ENCODE peak calls at places on chromosome 3, in nine cellular contexts. One of them, this sample, is unnamed.
A peak's percentile ranks its signal among the peaks of the same experiment; 100 is the strongest.

GRCh38 chr3:18862077-18862476 is 286.2 kb upstream of the KCNH8 start:
- DNase-seq in tibial nerve: no peak
- DNase-seq in CD8-positive, alpha-beta memory T cell: no peak
- DNase-seq in frontal cortex: no peak
- DNase-seq in activated naive CD8-positive, alpha-beta T cell treated with anti-CD3 and anti-CD28 coated beads for 36 hours: no peak
- DNase-seq in AG04450: no peak
- DNase-seq in brain microvascular endothelial cell: no peak
- DNase-seq in activated CD8-positive, alpha-beta T cell treated with anti-CD3 and anti-CD28 coated beads for 36 hours: no peak
- DNase-seq in upper lobe of right lung: no peak
- DNase-seq in this sample: no peak

GRCh38 chr3:43497905-43498365 is 123.9 kb downstream of the ANO10 start:
- DNase-seq in frontal cortex: no peak
- DNase-seq in activated naive CD8-positive, alpha-beta T cell treated with anti-CD3 and anti-CD28 coated beads for 36 hours: no peak
- DNase-seq in activated CD8-positive, alpha-beta T cell treated with anti-CD3 and anti-CD28 coated beads for 36 hours: no peak
- DNase-seq in tibial nerve: no peak
- DNase-seq in brain microvascular endothelial cell: no peak
- DNase-seq in AG04450: no peak
- DNase-seq in upper lobe of right lung: no peak
- DNase-seq in CD8-positive, alpha-beta memory T cell: no peak
- DNase-seq in this sample: no peak

GRCh38 chr3:132536442-132537153 is 60.5 kb upstream of the ACKR4 start:
- DNase-seq in activated naive CD8-positive, alpha-beta T cell treated with anti-CD3 and anti-CD28 coated beads for 36 hours: no peak
- DNase-seq in activated CD8-positive, alpha-beta T cell treated with anti-CD3 and anti-CD28 coated beads for 36 hours: peak; percentile 26
- DNase-seq in frontal cortex: no peak
- DNase-seq in tibial nerve: no peak
- DNase-seq in AG04450: no peak
- DNase-seq in brain microvascular endothelial cell: no peak
- DNase-seq in upper lobe of right lung: no peak
- DNase-seq in CD8-positive, alpha-beta memory T cell: no peak
- DNase-seq in this sample: peak; percentile 4

GRCh38 chr3:168467085-168467714 is 371.5 kb upstream of the GOLIM4 start:
- DNase-seq in frontal cortex: no peak
- DNase-seq in upper lobe of right lung: no peak
- DNase-seq in activated CD8-positive, alpha-beta T cell treated with anti-CD3 and anti-CD28 coated beads for 36 hours: no peak
- DNase-seq in AG04450: peak; percentile 42
- DNase-seq in brain microvascular endothelial cell: peak; percentile 74
- DNase-seq in CD8-positive, alpha-beta memory T cell: no peak
- DNase-seq in activated naive CD8-positive, alpha-beta T cell treated with anti-CD3 and anti-CD28 coated beads for 36 hours: no peak
- DNase-seq in tibial nerve: peak; percentile 14
- DNase-seq in this sample: no peak

GRCh38 chr3:10116928-10117327 is 1.5 kb downstream of the BRK1 start:
- DNase-seq in tibial nerve: no peak
- DNase-seq in activated naive CD8-positive, alpha-beta T cell treated with anti-CD3 and anti-CD28 coated beads for 36 hours: no peak
- DNase-seq in frontal cortex: no peak
- DNase-seq in AG04450: no peak
- DNase-seq in activated CD8-positive, alpha-beta T cell treated with anti-CD3 and anti-CD28 coated beads for 36 hours: no peak
- DNase-seq in CD8-positive, alpha-beta memory T cell: no peak
- DNase-seq in upper lobe of right lung: no peak
- DNase-seq in brain microvascular endothelial cell: no peak
- DNase-seq in this sample: no peak

GRCh38 chr3:88812576-88812975 is 294.8 kb upstream of the EPHA3 start:
- DNase-seq in CD8-positive, alpha-beta memory T cell: no peak
- DNase-seq in AG04450: no peak
- DNase-seq in activated CD8-positive, alpha-beta T cell treated with anti-CD3 and anti-CD28 coated beads for 36 hours: no peak
- DNase-seq in upper lobe of right lung: no peak
- DNase-seq in tibial nerve: no peak
- DNase-seq in frontal cortex: no peak
- DNase-seq in activated naive CD8-positive, alpha-beta T cell treated with anti-CD3 and anti-CD28 coated beads for 36 hours: no peak
- DNase-seq in brain microvascular endothelial cell: no peak
- DNase-seq in this sample: no peak

GRCh38 chr3:124752051-124752450 is 21.8 kb downstream of the UMPS start:
- DNase-seq in frontal cortex: no peak
- DNase-seq in CD8-positive, alpha-beta memory T cell: no peak
- DNase-seq in upper lobe of right lung: no peak
- DNase-seq in activated CD8-positive, alpha-beta T cell treated with anti-CD3 and anti-CD28 coated beads for 36 hours: no peak
- DNase-seq in brain microvascular endothelial cell: no peak
- DNase-seq in tibial nerve: no peak
- DNase-seq in AG04450: no peak
- DNase-seq in activated naive CD8-positive, alpha-beta T cell treated with anti-CD3 and anti-CD28 coated beads for 36 hours: no peak
- DNase-seq in this sample: no peak

GRCh38 chr3:29065211-29065785 is 215.6 kb upstream of the RBMS3 start:
- DNase-seq in frontal cortex: peak; percentile 33
- DNase-seq in upper lobe of right lung: peak; percentile 86
- DNase-seq in tibial nerve: peak; percentile 12
- DNase-seq in activated naive CD8-positive, alpha-beta T cell treated with anti-CD3 and anti-CD28 coated beads for 36 hours: no peak
- DNase-seq in brain microvascular endothelial cell: peak; percentile 99
- DNase-seq in activated CD8-positive, alpha-beta T cell treated with anti-CD3 and anti-CD28 coated beads for 36 hours: no peak
- DNase-seq in AG04450: peak; percentile 97
- DNase-seq in CD8-positive, alpha-beta memory T cell: no peak
- DNase-seq in this sample: no peak

GRCh38 chr3:83233715-83234114 is 1472.3 kb upstream of the GBE1 start:
- DNase-seq in frontal cortex: no peak
- DNase-seq in brain microvascular endothelial cell: no peak
- DNase-seq in CD8-positive, alpha-beta memory T cell: no peak
- DNase-seq in tibial nerve: no peak
- DNase-seq in AG04450: no peak
- DNase-seq in upper lobe of right lung: no peak
- DNase-seq in activated naive CD8-positive, alpha-beta T cell treated with anti-CD3 and anti-CD28 coated beads for 36 hours: no peak
- DNase-seq in activated CD8-positive, alpha-beta T cell treated with anti-CD3 and anti-CD28 coated beads for 36 hours: no peak
- DNase-seq in this sample: no peak

GRCh38 chr3:114089675-114090074 is 33.1 kb downstream of the QTRT2 start:
- DNase-seq in AG04450: no peak
- DNase-seq in CD8-positive, alpha-beta memory T cell: no peak
- DNase-seq in upper lobe of right lung: no peak
- DNase-seq in tibial nerve: no peak
- DNase-seq in frontal cortex: no peak
- DNase-seq in activated CD8-positive, alpha-beta T cell treated with anti-CD3 and anti-CD28 coated beads for 36 hours: no peak
- DNase-seq in activated naive CD8-positive, alpha-beta T cell treated with anti-CD3 and anti-CD28 coated beads for 36 hours: no peak
- DNase-seq in brain microvascular endothelial cell: no peak
- DNase-seq in this sample: no peak

GRCh38 chr3:52349611-52350395 is 33.7 kb downstream of the DNAH1 start:
- DNase-seq in CD8-positive, alpha-beta memory T cell: peak; percentile 38
- DNase-seq in activated naive CD8-positive, alpha-beta T cell treated with anti-CD3 and anti-CD28 coated beads for 36 hours: no peak
- DNase-seq in upper lobe of right lung: no peak
- DNase-seq in brain microvascular endothelial cell: no peak
- DNase-seq in tibial nerve: no peak
- DNase-seq in AG04450: no peak
- DNase-seq in activated CD8-positive, alpha-beta T cell treated with anti-CD3 and anti-CD28 coated beads for 36 hours: no peak
- DNase-seq in frontal cortex: no peak
- DNase-seq in this sample: no peak

GRCh38 chr3:142647856-142648255 is 51.7 kb downstream of the PLS1 start:
- DNase-seq in brain microvascular endothelial cell: no peak
- DNase-seq in tibial nerve: no peak
- DNase-seq in CD8-positive, alpha-beta memory T cell: no peak
- DNase-seq in AG04450: no peak
- DNase-seq in frontal cortex: no peak
- DNase-seq in upper lobe of right lung: no peak
- DNase-seq in activated naive CD8-positive, alpha-beta T cell treated with anti-CD3 and anti-CD28 coated beads for 36 hours: no peak
- DNase-seq in activated CD8-positive, alpha-beta T cell treated with anti-CD3 and anti-CD28 coated beads for 36 hours: no peak
- DNase-seq in this sample: no peak

GRCh38 chr3:13009132-13009945 is 63.9 kb downstream of the IQSEC1 start:
- DNase-seq in frontal cortex: no peak
- DNase-seq in AG04450: no peak
- DNase-seq in CD8-positive, alpha-beta memory T cell: peak; percentile 79
- DNase-seq in upper lobe of right lung: peak; percentile 90
- DNase-seq in activated CD8-positive, alpha-beta T cell treated with anti-CD3 and anti-CD28 coated beads for 36 hours: peak; percentile 83
- DNase-seq in tibial nerve: peak; percentile 46
- DNase-seq in brain microvascular endothelial cell: no peak
- DNase-seq in activated naive CD8-positive, alpha-beta T cell treated with anti-CD3 and anti-CD28 coated beads for 36 hours: peak; percentile 72
- DNase-seq in this sample: peak; percentile 88

GRCh38 chr3:38643090-38643489 is 6.4 kb downstream of the SCN5A start:
- DNase-seq in CD8-positive, alpha-beta memory T cell: no peak
- DNase-seq in upper lobe of right lung: no peak
- DNase-seq in AG04450: no peak
- DNase-seq in activated naive CD8-positive, alpha-beta T cell treated with anti-CD3 and anti-CD28 coated beads for 36 hours: no peak
- DNase-seq in frontal cortex: no peak
- DNase-seq in tibial nerve: no peak
- DNase-seq in brain microvascular endothelial cell: no peak
- DNase-seq in activated CD8-positive, alpha-beta T cell treated with anti-CD3 and anti-CD28 coated beads for 36 hours: no peak
- DNase-seq in this sample: no peak

GRCh38 chr3:110521019-110521418 is 550.6 kb upstream of the NECTIN3 start:
- DNase-seq in upper lobe of right lung: no peak
- DNase-seq in frontal cortex: no peak
- DNase-seq in activated CD8-positive, alpha-beta T cell treated with anti-CD3 and anti-CD28 coated beads for 36 hours: no peak
- DNase-seq in AG04450: peak; percentile 85
- DNase-seq in activated naive CD8-positive, alpha-beta T cell treated with anti-CD3 and anti-CD28 coated beads for 36 hours: no peak
- DNase-seq in brain microvascular endothelial cell: peak; percentile 95
- DNase-seq in CD8-positive, alpha-beta memory T cell: no peak
- DNase-seq in tibial nerve: no peak
- DNase-seq in this sample: no peak

GRCh38 chr3:188832961-188833615 is 338.7 kb upstream of the TPRG1 start:
- DNase-seq in AG04450: no peak
- DNase-seq in frontal cortex: no peak
- DNase-seq in brain microvascular endothelial cell: no peak
- DNase-seq in activated naive CD8-positive, alpha-beta T cell treated with anti-CD3 and anti-CD28 coated beads for 36 hours: no peak
- DNase-seq in tibial nerve: peak; percentile 26
- DNase-seq in upper lobe of right lung: no peak
- DNase-seq in activated CD8-positive, alpha-beta T cell treated with anti-CD3 and anti-CD28 coated beads for 36 hours: no peak
- DNase-seq in CD8-positive, alpha-beta memory T cell: no peak
- DNase-seq in this sample: no peak

GRCh38 chr3:185823280-185824044 is 1.4 kb downstream of the IGF2BP2 start:
- DNase-seq in brain microvascular endothelial cell: no peak
- DNase-seq in frontal cortex: peak; percentile 34
- DNase-seq in activated naive CD8-positive, alpha-beta T cell treated with anti-CD3 and anti-CD28 coated beads for 36 hours: no peak
- DNase-seq in upper lobe of right lung: peak; percentile 73
- DNase-seq in AG04450: no peak
- DNase-seq in CD8-positive, alpha-beta memory T cell: no peak
- DNase-seq in tibial nerve: peak; percentile 12
- DNase-seq in activated CD8-positive, alpha-beta T cell treated with anti-CD3 and anti-CD28 coated beads for 36 hours: peak; percentile 37
- DNase-seq in this sample: no peak

GRCh38 chr3:149816986-149817385 is 4.0 kb downstream of the RNF13 start:
- DNase-seq in activated naive CD8-positive, alpha-beta T cell treated with anti-CD3 and anti-CD28 coated beads for 36 hours: no peak
- DNase-seq in upper lobe of right lung: no peak
- DNase-seq in tibial nerve: peak; percentile 14
- DNase-seq in CD8-positive, alpha-beta memory T cell: no peak
- DNase-seq in AG04450: no peak
- DNase-seq in frontal cortex: no peak
- DNase-seq in brain microvascular endothelial cell: no peak
- DNase-seq in activated CD8-positive, alpha-beta T cell treated with anti-CD3 and anti-CD28 coated beads for 36 hours: no peak
- DNase-seq in this sample: no peak

GRCh38 chr3:104825116-104825515 is 541.6 kb upstream of the ALCAM start:
- DNase-seq in AG04450: no peak
- DNase-seq in tibial nerve: no peak
- DNase-seq in CD8-positive, alpha-beta memory T cell: no peak
- DNase-seq in activated CD8-positive, alpha-beta T cell treated with anti-CD3 and anti-CD28 coated beads for 36 hours: no peak
- DNase-seq in brain microvascular endothelial cell: no peak
- DNase-seq in upper lobe of right lung: no peak
- DNase-seq in frontal cortex: no peak
- DNase-seq in activated naive CD8-positive, alpha-beta T cell treated with anti-CD3 and anti-CD28 coated beads for 36 hours: no peak
- DNase-seq in this sample: no peak

GRCh38 chr3:192108820-192109219 is 618.5 kb downstream of the FGF12 start:
- DNase-seq in activated CD8-positive, alpha-beta T cell treated with anti-CD3 and anti-CD28 coated beads for 36 hours: no peak
- DNase-seq in brain microvascular endothelial cell: no peak
- DNase-seq in tibial nerve: no peak
- DNase-seq in frontal cortex: no peak
- DNase-seq in upper lobe of right lung: no peak
- DNase-seq in AG04450: no peak
- DNase-seq in CD8-positive, alpha-beta memory T cell: no peak
- DNase-seq in activated naive CD8-positive, alpha-beta T cell treated with anti-CD3 and anti-CD28 coated beads for 36 hours: no peak
- DNase-seq in this sample: no peak

GRCh38 chr3:3127432-3128010 is 781 bp downstream of the TRNT1 start:
- DNase-seq in tibial nerve: peak; percentile 28
- DNase-seq in AG04450: no peak
- DNase-seq in activated naive CD8-positive, alpha-beta T cell treated with anti-CD3 and anti-CD28 coated beads for 36 hours: peak; percentile 31
- DNase-seq in frontal cortex: no peak
- DNase-seq in upper lobe of right lung: no peak
- DNase-seq in brain microvascular endothelial cell: no peak
- DNase-seq in activated CD8-positive, alpha-beta T cell treated with anti-CD3 and anti-CD28 coated beads for 36 hours: peak; percentile 65
- DNase-seq in CD8-positive, alpha-beta memory T cell: peak; percentile 64
- DNase-seq in this sample: peak; percentile 24

GRCh38 chr3:129461461-129462146 is 21.6 kb downstream of the IFT122 start:
- DNase-seq in AG04450: no peak
- DNase-seq in CD8-positive, alpha-beta memory T cell: no peak
- DNase-seq in activated naive CD8-positive, alpha-beta T cell treated with anti-CD3 and anti-CD28 coated beads for 36 hours: no peak
- DNase-seq in frontal cortex: no peak
- DNase-seq in tibial nerve: no peak
- DNase-seq in upper lobe of right lung: no peak
- DNase-seq in activated CD8-positive, alpha-beta T cell treated with anti-CD3 and anti-CD28 coated beads for 36 hours: no peak
- DNase-seq in brain microvascular endothelial cell: no peak
- DNase-seq in this sample: no peak

GRCh38 chr3:96960661-96961330 is 146.4 kb downstream of the EPHA6 start:
- DNase-seq in activated naive CD8-positive, alpha-beta T cell treated with anti-CD3 and anti-CD28 coated beads for 36 hours: no peak
- DNase-seq in upper lobe of right lung: no peak
- DNase-seq in activated CD8-positive, alpha-beta T cell treated with anti-CD3 and anti-CD28 coated beads for 36 hours: no peak
- DNase-seq in AG04450: no peak
- DNase-seq in CD8-positive, alpha-beta memory T cell: no peak
- DNase-seq in brain microvascular endothelial cell: no peak
- DNase-seq in tibial nerve: no peak
- DNase-seq in frontal cortex: no peak
- DNase-seq in this sample: no peak

GRCh38 chr3:161104561-161105551 is at the start of gene B3GALNT1:
- DNase-seq in upper lobe of right lung: peak; percentile 85
- DNase-seq in brain microvascular endothelial cell: peak; percentile 32
- DNase-seq in tibial nerve: peak; percentile 16
- DNase-seq in activated CD8-positive, alpha-beta T cell treated with anti-CD3 and anti-CD28 coated beads for 36 hours: peak; percentile 40
- DNase-seq in AG04450: peak; percentile 20
- DNase-seq in activated naive CD8-positive, alpha-beta T cell treated with anti-CD3 and anti-CD28 coated beads for 36 hours: peak; percentile 55
- DNase-seq in CD8-positive, alpha-beta memory T cell: no peak
- DNase-seq in frontal cortex: peak; percentile 44
- DNase-seq in this sample: no peak

GRCh38 chr3:36393563-36393962 is 13.3 kb downstream of the STAC start:
- DNase-seq in activated naive CD8-positive, alpha-beta T cell treated with anti-CD3 and anti-CD28 coated beads for 36 hours: no peak
- DNase-seq in CD8-positive, alpha-beta memory T cell: no peak
- DNase-seq in activated CD8-positive, alpha-beta T cell treated with anti-CD3 and anti-CD28 coated beads for 36 hours: no peak
- DNase-seq in frontal cortex: no peak
- DNase-seq in brain microvascular endothelial cell: no peak
- DNase-seq in upper lobe of right lung: no peak
- DNase-seq in AG04450: no peak
- DNase-seq in tibial nerve: no peak
- DNase-seq in this sample: no peak

GRCh38 chr3:194304186-194304917 is 46.8 kb downstream of the CPN2 start:
- DNase-seq in brain microvascular endothelial cell: no peak
- DNase-seq in CD8-positive, alpha-beta memory T cell: no peak
- DNase-seq in upper lobe of right lung: peak; percentile 46
- DNase-seq in tibial nerve: no peak
- DNase-seq in frontal cortex: no peak
- DNase-seq in AG04450: no peak
- DNase-seq in activated CD8-positive, alpha-beta T cell treated with anti-CD3 and anti-CD28 coated beads for 36 hours: no peak
- DNase-seq in activated naive CD8-positive, alpha-beta T cell treated with anti-CD3 and anti-CD28 coated beads for 36 hours: no peak
- DNase-seq in this sample: no peak

GRCh38 chr3:66722675-66723074 is 221.9 kb upstream of the LRIG1 start:
- DNase-seq in frontal cortex: no peak
- DNase-seq in brain microvascular endothelial cell: peak; percentile 75
- DNase-seq in activated CD8-positive, alpha-beta T cell treated with anti-CD3 and anti-CD28 coated beads for 36 hours: no peak
- DNase-seq in CD8-positive, alpha-beta memory T cell: no peak
- DNase-seq in tibial nerve: peak; percentile 14
- DNase-seq in activated naive CD8-positive, alpha-beta T cell treated with anti-CD3 and anti-CD28 coated beads for 36 hours: no peak
- DNase-seq in upper lobe of right lung: no peak
- DNase-seq in AG04450: peak; percentile 68
- DNase-seq in this sample: no peak

GRCh38 chr3:197811343-197811742 is 20.3 kb downstream of the LRCH3 start:
- DNase-seq in upper lobe of right lung: no peak
- DNase-seq in activated CD8-positive, alpha-beta T cell treated with anti-CD3 and anti-CD28 coated beads for 36 hours: no peak
- DNase-seq in tibial nerve: peak; percentile 75
- DNase-seq in frontal cortex: no peak
- DNase-seq in brain microvascular endothelial cell: peak; percentile 79
- DNase-seq in activated naive CD8-positive, alpha-beta T cell treated with anti-CD3 and anti-CD28 coated beads for 36 hours: no peak
- DNase-seq in CD8-positive, alpha-beta memory T cell: no peak
- DNase-seq in AG04450: no peak
- DNase-seq in this sample: no peak

GRCh38 chr3:173217127-173217526 is 76.1 kb upstream of the SPATA16 start:
- DNase-seq in upper lobe of right lung: no peak
- DNase-seq in AG04450: no peak
- DNase-seq in activated naive CD8-positive, alpha-beta T cell treated with anti-CD3 and anti-CD28 coated beads for 36 hours: no peak
- DNase-seq in tibial nerve: no peak
- DNase-seq in frontal cortex: no peak
- DNase-seq in CD8-positive, alpha-beta memory T cell: no peak
- DNase-seq in brain microvascular endothelial cell: no peak
- DNase-seq in activated CD8-positive, alpha-beta T cell treated with anti-CD3 and anti-CD28 coated beads for 36 hours: no peak
- DNase-seq in this sample: no peak

GRCh38 chr3:167814441-167814951 is 79.0 kb downstream of the SERPINI1 start:
- DNase-seq in brain microvascular endothelial cell: peak; percentile 52
- DNase-seq in activated CD8-positive, alpha-beta T cell treated with anti-CD3 and anti-CD28 coated beads for 36 hours: no peak
- DNase-seq in tibial nerve: peak; percentile 24
- DNase-seq in CD8-positive, alpha-beta memory T cell: no peak
- DNase-seq in activated naive CD8-positive, alpha-beta T cell treated with anti-CD3 and anti-CD28 coated beads for 36 hours: no peak
- DNase-seq in upper lobe of right lung: no peak
- DNase-seq in AG04450: no peak
- DNase-seq in frontal cortex: peak; percentile 16
- DNase-seq in this sample: no peak

GRCh38 chr3:104632947-104633346 is 733.8 kb upstream of the ALCAM start:
- DNase-seq in activated CD8-positive, alpha-beta T cell treated with anti-CD3 and anti-CD28 coated beads for 36 hours: no peak
- DNase-seq in activated naive CD8-positive, alpha-beta T cell treated with anti-CD3 and anti-CD28 coated beads for 36 hours: no peak
- DNase-seq in brain microvascular endothelial cell: no peak
- DNase-seq in frontal cortex: no peak
- DNase-seq in upper lobe of right lung: no peak
- DNase-seq in AG04450: no peak
- DNase-seq in CD8-positive, alpha-beta memory T cell: no peak
- DNase-seq in tibial nerve: no peak
- DNase-seq in this sample: no peak